ENCODE peak calls at places on chromosomes 3 and 15, in seven cellular contexts. Y is GM12865; W is esophagus squamous epithelium; J is CD8-positive, alpha-beta T cell; K is gastrocnemius medialis; Q is neural crest cell; H is fibroblast of lung. A is an unnamed sample.

GRCh38 chr3:58487140-58487886 is 4.6 kb upstream of the KCTD6 start:
- DNase-seq in H (peak), J (no peak), W (no peak), Q (no peak), Y (no peak), K (no peak), A (peak)

GRCh38 chr15:41933771-41934170 is 38.6 kb downstream of the EHD4 start:
- DNase-seq in Q (no peak), H (no peak), K (no peak), Y (no peak), J (no peak), W (no peak), A (no peak)

GRCh38 chr15:89799011-89799924 is 15.4 kb downstream of the ANPEP start:
- DNase-seq in K (no peak), Q (no peak), H (no peak), W (no peak), J (no peak), Y (no peak), A (no peak)

GRCh38 chr3:171201825-171202224 is 175.3 kb upstream of the SLC2A2 start:
- DNase-seq in Y (no peak), Q (no peak), J (no peak), K (no peak), W (no peak), H (no peak), A (no peak)

GRCh38 chr3:160564205-160564922 is 1.0 kb downstream of the KPNA4 start:
- DNase-seq in Q (peak), K (no peak), Y (peak), H (peak), J (no peak), W (no peak), A (no peak)

GRCh38 chr15:63322541-63322940 is 45.1 kb downstream of the APH1B start:
- DNase-seq in H (no peak), Q (no peak), J (no peak), W (no peak), K (no peak), Y (no peak), A (no peak)

GRCh38 chr15:77710171-77710570 is 77.5 kb upstream of the LINGO1 start:
- DNase-seq in K (no peak), H (no peak), Y (no peak), Q (no peak), W (no peak), J (no peak), A (no peak)

GRCh38 chr3:109784852-109785631 is 447.7 kb upstream of the DPPA4 start:
- DNase-seq in Y (no peak), Q (no peak), H (peak), W (no peak), K (no peak), J (no peak), A (no peak)

GRCh38 chr3:44437800-44438199 is 39.7 kb downstream of the ZNF445 start:
- DNase-seq in H (no peak), J (no peak), K (no peak), Q (no peak), W (no peak), Y (no peak), A (no peak)

GRCh38 chr3:152155654-152156053 is 113.1 kb upstream of the MBNL1 start:
- DNase-seq in W (no peak), H (no peak), K (no peak), J (no peak), Y (no peak), Q (no peak), A (no peak)

GRCh38 chr3:48422272-48422671 is 7.6 kb downstream of the PLXNB1 start:
- DNase-seq in H (no peak), W (no peak), Q (no peak), Y (no peak), K (no peak), J (no peak), A (no peak)
- TF ChIP-seq CTCF in H (no peak), W (no peak), Q (no peak), Y (peak), K (no peak), J (no peak), A (no peak)

DNA sequence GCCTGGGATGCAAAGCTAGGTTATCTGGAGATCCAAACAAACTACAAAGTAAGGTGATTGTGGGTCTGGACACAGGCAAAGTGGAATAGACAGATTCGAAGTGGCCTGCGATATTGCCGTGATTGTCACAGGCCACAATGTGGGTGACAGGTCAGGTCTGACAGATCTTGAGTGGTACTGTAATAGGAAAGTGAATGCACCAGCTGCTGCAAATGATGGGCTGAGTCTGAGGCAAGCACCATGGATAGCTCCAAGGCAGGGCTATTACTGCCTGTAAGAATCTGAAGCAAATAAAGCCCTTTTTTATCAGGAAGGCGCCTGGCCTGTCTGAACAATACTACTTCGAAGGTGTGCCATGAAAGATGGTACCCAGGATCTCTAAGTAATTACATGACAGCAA is 10.0 kb downstream of the ARMC8 start:
- DNase-seq in H (peak), Y (peak), K (no peak), W (no peak), J (no peak), Q (no peak), A (no peak)
- TF ChIP-seq CTCF in H (no peak), Y (no peak), K (no peak), W (no peak), J (no peak), Q (no peak), A (no peak)

DNA sequence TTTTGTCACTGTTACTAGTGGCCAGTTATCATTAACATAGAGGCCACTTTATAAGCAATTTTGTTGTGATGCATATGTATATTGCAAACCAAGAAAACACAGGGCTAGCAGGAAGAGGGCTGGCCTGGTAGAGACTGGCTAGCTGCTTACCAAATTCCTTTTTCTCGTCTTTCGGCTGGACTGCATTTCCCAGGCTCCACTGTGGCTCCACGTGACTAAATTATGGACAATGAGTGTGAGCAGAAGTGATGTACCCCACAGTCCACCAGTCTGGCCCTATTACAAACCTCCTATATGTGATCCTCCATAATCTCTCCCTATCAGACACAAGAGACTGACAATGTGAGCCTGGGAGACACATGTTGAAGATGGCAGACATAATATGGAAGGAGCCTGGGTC is 257.0 kb downstream of the MFSD1 start:
- DNase-seq in J (no peak), K (no peak), H (no peak), Y (no peak), Q (no peak), W (no peak), A (no peak)
- TF ChIP-seq CTCF in J (no peak), K (no peak), H (no peak), Y (no peak), Q (no peak), W (no peak), A (no peak)

DNA sequence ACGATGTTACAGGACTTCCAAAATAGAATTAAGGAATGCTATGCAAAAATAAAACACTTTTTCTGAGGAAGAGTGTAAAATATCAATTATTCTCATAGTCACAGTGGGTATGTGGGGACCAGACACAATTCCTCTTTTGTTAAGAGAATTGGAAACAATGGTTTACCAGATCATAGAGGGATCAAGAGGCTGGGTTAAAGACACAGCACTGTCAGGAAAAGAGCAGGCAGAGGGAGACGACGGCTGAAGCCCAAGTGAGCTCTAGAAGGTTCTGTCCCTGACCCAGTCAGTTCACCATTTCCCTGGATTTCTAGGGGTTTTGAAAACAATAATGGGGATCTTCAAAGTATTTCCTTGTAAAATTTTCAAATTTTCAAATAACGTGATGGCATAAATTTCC is 54.0 kb upstream of the POLR2M start:
- DNase-seq in W (no peak), K (no peak), H (no peak), Q (no peak), J (no peak), Y (no peak), A (no peak)
- TF ChIP-seq CTCF in W (no peak), K (no peak), H (no peak), Q (no peak), J (no peak), Y (no peak), A (no peak)

GRCh38 chr3:48561045-48561736 is 2.4 kb downstream of the UCN2 start:
- DNase-seq in Y (no peak), Q (peak), K (no peak), J (no peak), H (peak), W (no peak), A (peak)
- TF ChIP-seq CTCF in Y (peak), Q (peak), K (peak), J (no peak), H (peak), W (peak), A (peak)

A was measured in uterus.